ENCODE peak calls at places on chromosomes 6 and 20, in seven cellular contexts. K is tibial nerve, Y is body of pancreas, A is prostate gland, D is ovary, H is heart left ventricle, E is stomach. Z is an unnamed sample.
A peak's percentile ranks its signal among the peaks of the same experiment; 100 is the strongest.

GRCh38 chr20:46694484-46694883 is 5.2 kb upstream of the TP53RK start:
- DNase-seq in K (peak; percentile 27), Y (no peak), A (no peak), D (no peak), H (no peak), E (no peak), Z (no peak)

GRCh38 chr20:39036011-39036410 is 73.9 kb downstream of the DHX35 start:
- DNase-seq in K (no peak), Y (no peak), A (no peak), D (no peak), H (no peak), E (no peak), Z (no peak)

GRCh38 chr6:143993965-143994646 is 14.0 kb downstream of the PLAGL1 start:
- DNase-seq in K (no peak), Y (no peak), A (no peak), D (no peak), H (no peak), E (no peak), Z (no peak)

GRCh38 chr20:58713801-58714339 is 21.3 kb downstream of the NPEPL1 start:
- DNase-seq in K (no peak), Y (peak; percentile 2), A (peak; percentile 4), D (no peak), H (peak; percentile 22), E (peak; percentile 18), Z (no peak)

GRCh38 chr20:49267327-49267726 is 10.5 kb downstream of the ZNFX1 start:
- DNase-seq in K (no peak), Y (no peak), A (no peak), D (no peak), H (no peak), E (no peak), Z (no peak)

GRCh38 chr20:542777-543368 is 717 bp downstream of the CSNK2A1 start:
- DNase-seq in K (no peak), Y (peak; percentile 24), A (no peak), D (peak; percentile 26), H (no peak), E (peak; percentile 27), Z (peak; percentile 16)

GRCh38 chr20:6122111-6122872 is 538 bp downstream of the FERMT1 start:
- DNase-seq in K (no peak), Y (no peak), A (peak; percentile 68), D (peak; percentile 46), H (no peak), E (no peak), Z (no peak)

GRCh38 chr6:142648526-142648925 is 296.4 kb downstream of the HIVEP2 start:
- DNase-seq in K (no peak), Y (no peak), A (no peak), D (no peak), H (no peak), E (no peak), Z (no peak)

GRCh38 chr6:81362246-81362645 is 390.2 kb downstream of the TENT5A start:
- DNase-seq in K (no peak), Y (no peak), A (no peak), D (no peak), H (no peak), E (no peak), Z (peak; percentile 3)

GRCh38 chr6:16739329-16739801 is 21.9 kb downstream of the ATXN1 start:
- DNase-seq in K (no peak), Y (no peak), A (peak; percentile 55), D (no peak), H (no peak), E (no peak), Z (no peak)

GRCh38 chr20:4135385-4136077 is 120.2 kb upstream of the RNF24 start:
- DNase-seq in K (no peak), Y (peak; percentile 55), A (no peak), D (peak; percentile 35), H (no peak), E (peak; percentile 64), Z (peak; percentile 89)

GRCh38 chr20:32626859-32627636 is 41.9 kb upstream of the NOL4L start:
- DNase-seq in K (no peak), Y (peak; percentile 33), A (no peak), D (no peak), H (no peak), E (peak; percentile 61), Z (no peak)

GRCh38 chr20:34302312-34302722 is 838 bp downstream of the AHCY start:
- DNase-seq in K (no peak), Y (no peak), A (no peak), D (no peak), H (no peak), E (no peak), Z (no peak)

GRCh38 chr6:34068462-34069044 is 77.3 kb downstream of the GRM4 start:
- DNase-seq in K (no peak), Y (no peak), A (no peak), D (no peak), H (no peak), E (no peak), Z (no peak)

GRCh38 chr20:24568842-24569241 is 99.4 kb downstream of the SYNDIG1 start:
- DNase-seq in K (no peak), Y (no peak), A (no peak), D (no peak), H (no peak), E (no peak), Z (no peak)

GRCh38 chr6:149221774-149222070 is 95.8 kb upstream of the TAB2 start:
- DNase-seq in K (no peak), Y (no peak), A (no peak), D (no peak), H (no peak), E (no peak), Z (no peak)

GRCh38 chr6:115514656-115515055 is 546.0 kb downstream of the FRK start:
- DNase-seq in K (no peak), Y (no peak), A (no peak), D (no peak), H (no peak), E (no peak), Z (no peak)

DNA sequence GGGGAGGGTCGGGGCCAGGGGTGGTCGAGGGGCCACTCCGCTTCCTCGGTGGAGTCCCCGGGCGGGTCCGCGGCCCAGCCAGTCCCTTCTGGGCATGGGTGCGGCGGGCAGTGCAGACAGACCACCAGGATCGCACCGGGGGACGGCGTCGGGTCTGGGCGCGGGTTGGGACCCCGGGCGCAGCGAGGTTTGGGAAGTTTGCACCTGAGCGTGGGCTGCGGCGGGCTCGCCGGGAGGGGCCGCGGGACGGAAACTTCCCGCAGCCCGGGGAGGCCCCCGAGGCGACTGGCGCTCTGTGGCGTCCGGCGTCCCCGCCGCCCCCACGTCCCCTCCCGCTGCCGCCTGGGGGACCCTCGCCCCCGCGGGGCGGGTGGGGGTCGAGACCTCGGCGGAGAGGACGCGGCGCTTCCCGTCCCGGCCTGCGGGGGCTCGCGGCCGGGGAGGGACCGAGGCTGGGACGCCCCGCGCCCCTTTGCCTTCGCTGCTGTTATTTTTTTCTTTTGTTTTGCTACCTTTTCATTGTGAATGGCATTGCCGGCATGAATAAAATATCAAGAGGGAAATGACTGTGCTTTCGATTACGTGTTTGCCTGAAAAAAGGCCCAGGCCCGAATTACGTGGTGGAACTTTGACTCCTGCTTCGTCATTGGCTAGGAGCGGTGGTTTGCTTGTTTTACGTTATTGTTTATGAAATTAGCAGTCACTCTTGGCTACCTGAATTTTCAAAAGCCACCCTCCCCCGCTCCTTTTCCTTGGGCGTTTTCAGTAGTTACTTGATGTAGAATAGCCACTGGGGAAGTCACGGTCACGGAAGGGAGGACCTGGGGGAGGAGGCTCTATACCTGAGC is 701 bp downstream of the SNX9 start:
- DNase-seq in K (peak; percentile 58), Y (peak; percentile 74), A (peak; percentile 54), D (peak; percentile 71), H (peak; percentile 47), E (peak; percentile 65), Z (peak; percentile 21)
- TF ChIP-seq POLR2A in K (peak; percentile 26), Y (peak; percentile 20), A (no peak), D (no peak), H (no peak), E (no peak), Z (no peak)

GRCh38 chr6:44149369-44150012 is 9.1 kb upstream of the CAPN11 start:
- DNase-seq in K (no peak), Y (no peak), A (no peak), D (no peak), H (no peak), E (no peak), Z (no peak)
- TF ChIP-seq POLR2A in K (no peak), Y (no peak), A (no peak), D (no peak), H (no peak), E (no peak), Z (no peak)

DNA sequence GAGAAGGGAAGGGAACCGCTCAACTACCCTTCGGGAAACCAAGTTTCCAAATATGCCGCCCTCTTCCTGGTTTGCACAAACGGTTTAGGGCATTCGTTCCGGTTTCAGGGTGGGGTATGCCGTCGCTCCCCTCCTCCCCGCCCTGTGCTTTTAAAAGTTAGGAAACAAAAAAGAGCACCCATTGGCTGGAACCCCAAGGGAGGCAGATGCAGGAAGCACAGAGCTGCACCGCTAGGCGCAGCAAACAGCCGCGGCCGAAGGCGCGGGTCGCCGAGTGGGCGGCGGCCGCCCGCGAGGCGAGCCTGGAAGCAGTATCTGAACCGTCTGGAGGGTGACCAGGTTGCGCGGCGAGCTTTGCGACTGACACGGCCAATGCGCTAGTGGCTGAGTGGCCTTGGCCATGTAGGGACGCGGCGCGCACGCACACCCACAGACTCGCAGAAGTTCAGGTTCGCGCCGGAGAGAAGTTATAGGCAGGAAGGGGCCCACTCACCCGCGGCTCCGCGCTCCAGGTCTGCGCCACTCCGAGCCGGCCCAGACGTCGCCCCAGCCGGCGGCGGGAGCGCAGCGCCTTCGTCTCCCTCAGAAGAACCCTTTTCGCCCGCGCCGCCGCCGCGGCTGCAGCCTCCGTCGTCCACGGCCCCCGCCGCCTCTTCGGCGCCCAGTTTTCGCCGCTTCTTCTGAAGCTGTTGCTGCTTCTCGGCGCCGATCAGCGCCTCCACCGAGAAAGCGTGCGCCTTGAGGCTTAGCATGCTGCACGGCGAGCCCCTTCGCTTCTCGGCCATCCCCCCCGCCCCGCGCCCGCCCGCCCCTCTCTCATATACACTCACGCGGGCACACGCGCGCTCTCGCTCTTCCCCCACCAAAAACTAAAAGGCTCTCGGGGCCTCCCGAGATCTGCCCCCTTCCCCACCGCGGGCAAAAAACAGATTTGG is 734 bp downstream of the TBX18 start:
- DNase-seq in K (peak; percentile 53), Y (peak; percentile 38), A (no peak), D (peak; percentile 65), H (peak; percentile 69), E (no peak), Z (no peak)
- TF ChIP-seq POLR2A in K (peak; percentile 60), Y (no peak), A (no peak), D (no peak), H (no peak), E (no peak), Z (no peak)

DNA sequence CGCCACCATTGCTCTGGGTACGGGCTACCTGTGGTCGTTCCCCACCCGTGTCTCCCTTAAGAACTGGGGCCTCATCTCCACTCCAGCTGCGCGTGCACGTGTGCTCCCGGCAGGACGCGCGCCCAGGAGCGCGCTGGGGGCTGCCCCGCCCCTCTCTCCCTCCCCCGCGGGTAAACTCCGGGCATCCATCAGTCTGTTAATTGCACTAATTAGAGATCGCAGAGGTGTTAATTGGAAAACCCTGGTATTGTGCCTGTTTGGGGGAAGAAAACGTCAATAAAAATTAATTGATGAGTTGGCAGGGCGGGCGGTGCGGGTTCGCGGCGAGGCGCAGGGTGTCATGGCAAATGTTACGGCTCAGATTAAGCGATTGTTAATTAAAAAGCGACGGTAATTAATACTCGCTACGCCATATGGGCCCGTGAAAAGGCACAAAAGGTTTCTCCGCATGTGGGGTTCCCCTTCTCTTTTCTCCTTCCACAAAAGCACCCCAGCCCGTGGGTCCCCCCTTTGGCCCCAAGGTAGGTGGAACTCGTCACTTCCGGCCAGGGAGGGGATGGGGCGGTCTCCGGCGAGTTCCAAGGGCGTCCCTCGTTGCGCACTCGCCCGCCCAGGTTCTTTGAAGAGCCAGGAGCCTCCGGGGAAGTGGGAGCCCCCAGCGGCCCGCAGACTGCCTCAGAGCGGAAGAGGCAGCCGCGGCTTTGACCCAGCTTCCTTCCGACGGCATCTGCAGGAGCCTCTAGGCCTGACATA is 14.4 kb downstream of the FOXP4 start:
- DNase-seq in K (no peak), Y (peak; percentile 85), A (no peak), D (peak; percentile 78), H (peak; percentile 84), E (peak; percentile 59), Z (no peak)
- TF ChIP-seq POLR2A in K (no peak), Y (peak; percentile 43), A (no peak), D (peak; percentile 21), H (no peak), E (no peak), Z (no peak)

Z was measured in H54.